ENCODE peak calls at places on chromosomes 12 and 14, in ten cellular contexts. D is stomach, Z is esophagus muscularis mucosa, E is SK-N-SH, U is suprapubic skin, L is transverse colon, K is GM12878, G is sigmoid colon, B is HepG2, Y is K562. M is an unnamed sample.

GRCh38 chr12:6552140-6552551 is 3.7 kb downstream of the IFFO1 start:
- DNase-seq in D (no peak), Z (no peak), E (no peak), U (no peak), L (no peak), K (no peak), G (peak; percentile 88), B (no peak), Y (no peak), M (no peak)

GRCh38 chr14:71240866-71241520 is 333.7 kb downstream of the PCNX1 start:
- DNase-seq in D (no peak), Z (no peak), E (no peak), U (no peak), L (no peak), K (no peak), G (no peak), B (no peak), Y (no peak), M (no peak)

GRCh38 chr12:27164330-27165045 is 79.6 kb upstream of the STK38L start:
- DNase-seq in D (no peak), Z (no peak), E (no peak), U (no peak), L (no peak), K (no peak), G (no peak), B (no peak), Y (no peak), M (no peak)

GRCh38 chr14:65627315-65627714 is 214.8 kb downstream of the FUT8 start:
- DNase-seq in D (no peak), Z (no peak), E (no peak), U (no peak), L (no peak), K (no peak), G (no peak), B (no peak), Y (no peak), M (no peak)

GRCh38 chr12:120101182-120101581 is 15.4 kb downstream of the RAB35 start:
- DNase-seq in D (peak; percentile 46), Z (no peak), E (peak; percentile 80), U (no peak), L (peak; percentile 37), K (no peak), G (no peak), B (no peak), Y (no peak), M (no peak)

GRCh38 chr14:67668559-67668958 is 5.9 kb downstream of the VTI1B start:
- DNase-seq in D (no peak), Z (no peak), E (no peak), U (no peak), L (no peak), K (peak; percentile 44), G (no peak), B (no peak), Y (no peak), M (no peak)

GRCh38 chr14:31320216-31320615 is 100.1 kb downstream of the HEATR5A start:
- DNase-seq in D (no peak), Z (no peak), E (no peak), U (no peak), L (no peak), K (no peak), G (no peak), B (no peak), Y (no peak), M (no peak)

GRCh38 chr12:19574606-19575005 is 135.3 kb downstream of the AEBP2 start:
- DNase-seq in D (no peak), Z (no peak), E (peak; percentile 26), U (no peak), L (no peak), K (no peak), G (no peak), B (peak; percentile 2), Y (no peak), M (no peak)

GRCh38 chr12:113082486-113083148 is 26.1 kb downstream of the DTX1 start:
- DNase-seq in D (no peak), Z (no peak), E (no peak), U (no peak), L (no peak), K (peak; percentile 66), G (no peak), B (no peak), Y (no peak), M (no peak)

GRCh38 chr12:105970885-105971284 is 167.9 kb downstream of the NUAK1 start:
- DNase-seq in D (no peak), Z (no peak), E (no peak), U (no peak), L (no peak), K (no peak), G (no peak), B (no peak), Y (no peak), M (no peak)

GRCh38 chr14:55366271-55366670 is 45.4 kb downstream of the ATG14 start:
- DNase-seq in D (no peak), Z (no peak), E (no peak), U (no peak), L (no peak), K (no peak), G (no peak), B (no peak), Y (no peak), M (no peak)

GRCh38 chr12:88947486-88948043 is 367.3 kb upstream of the KITLG start:
- DNase-seq in D (no peak), Z (no peak), E (no peak), U (no peak), L (no peak), K (no peak), G (no peak), B (no peak), Y (no peak), M (no peak)

GRCh38 chr14:103679351-103679750 is 35.9 kb downstream of the XRCC3 start:
- DNase-seq in D (peak; percentile 40), Z (no peak), E (peak; percentile 74), U (no peak), L (peak; percentile 51), K (peak; percentile 34), G (no peak), B (peak; percentile 6), Y (no peak), M (peak; percentile 90)
- TF ChIP-seq POLR2AphosphoS5 in D (peak; percentile 14), Z (no peak), E (no peak), U (no peak), L (no peak), K (no peak), G (peak; percentile 10), B (no peak), Y (no peak), M (no peak)

GRCh38 chr12:109739747-109740693 is 26.4 kb downstream of the FAM222A start:
- DNase-seq in D (peak; percentile 40), Z (no peak), E (peak; percentile 59), U (no peak), L (no peak), K (no peak), G (peak; percentile 29), B (no peak), Y (peak; percentile 63), M (peak; percentile 11)
- TF ChIP-seq CTCF in D (no peak), Z (no peak), E (peak; percentile 33), U (no peak), L (no peak), K (peak; percentile 22), G (no peak), B (peak; percentile 57), Y (peak; percentile 54), M (no peak)

GRCh38 chr14:59428581-59429012 is 36.6 kb downstream of the GPR135 start:
- DNase-seq in D (no peak), Z (no peak), E (no peak), U (no peak), L (no peak), K (no peak), G (no peak), B (no peak), Y (no peak), M (no peak)

GRCh38 chr14:59427653-59428578 is 37.3 kb downstream of the GPR135 start:
- DNase-seq in D (no peak), Z (no peak), E (no peak), U (no peak), L (no peak), K (no peak), G (peak; percentile 74), B (no peak), Y (no peak), M (peak; percentile 23)

GRCh38 chr14:59425322-59425945 is 39.7 kb downstream of the GPR135 start:
- DNase-seq in D (no peak), Z (no peak), E (no peak), U (no peak), L (no peak), K (no peak), G (peak; percentile 69), B (no peak), Y (no peak), M (no peak)

GRCh38 chr14:59424707-59425106 is 40.5 kb downstream of the GPR135 start:
- DNase-seq in D (no peak), Z (no peak), E (no peak), U (no peak), L (no peak), K (no peak), G (peak; percentile 82), B (no peak), Y (no peak), M (no peak)

DNA sequence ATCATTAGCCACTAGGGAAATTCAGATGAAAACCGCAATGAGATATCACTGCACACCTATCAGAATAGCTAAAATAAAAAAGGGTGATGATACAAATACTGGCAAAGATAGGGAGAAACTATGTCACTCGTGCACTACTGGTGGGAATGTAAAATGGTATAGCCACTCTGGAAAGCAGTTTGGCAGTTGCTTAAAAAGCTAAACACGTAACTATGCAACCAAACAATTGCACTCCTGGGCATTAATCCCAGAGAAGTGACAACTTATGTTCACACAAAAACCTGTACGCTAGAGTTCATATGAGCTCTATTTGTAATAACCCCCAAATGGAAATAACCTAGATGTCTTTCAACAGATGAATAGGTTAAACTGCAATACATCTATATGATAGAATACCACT is 35.4 kb downstream of the GPR135 start:
- DNase-seq in D (no peak), Z (no peak), E (no peak), U (no peak), L (no peak), K (no peak), G (no peak), B (no peak), Y (no peak), M (no peak)
- TF ChIP-seq EP300 in D (no peak), Z (no peak), E (no peak), U (no peak), L (no peak), K (no peak), G (no peak), B (no peak), Y (no peak), M (no peak)

DNA sequence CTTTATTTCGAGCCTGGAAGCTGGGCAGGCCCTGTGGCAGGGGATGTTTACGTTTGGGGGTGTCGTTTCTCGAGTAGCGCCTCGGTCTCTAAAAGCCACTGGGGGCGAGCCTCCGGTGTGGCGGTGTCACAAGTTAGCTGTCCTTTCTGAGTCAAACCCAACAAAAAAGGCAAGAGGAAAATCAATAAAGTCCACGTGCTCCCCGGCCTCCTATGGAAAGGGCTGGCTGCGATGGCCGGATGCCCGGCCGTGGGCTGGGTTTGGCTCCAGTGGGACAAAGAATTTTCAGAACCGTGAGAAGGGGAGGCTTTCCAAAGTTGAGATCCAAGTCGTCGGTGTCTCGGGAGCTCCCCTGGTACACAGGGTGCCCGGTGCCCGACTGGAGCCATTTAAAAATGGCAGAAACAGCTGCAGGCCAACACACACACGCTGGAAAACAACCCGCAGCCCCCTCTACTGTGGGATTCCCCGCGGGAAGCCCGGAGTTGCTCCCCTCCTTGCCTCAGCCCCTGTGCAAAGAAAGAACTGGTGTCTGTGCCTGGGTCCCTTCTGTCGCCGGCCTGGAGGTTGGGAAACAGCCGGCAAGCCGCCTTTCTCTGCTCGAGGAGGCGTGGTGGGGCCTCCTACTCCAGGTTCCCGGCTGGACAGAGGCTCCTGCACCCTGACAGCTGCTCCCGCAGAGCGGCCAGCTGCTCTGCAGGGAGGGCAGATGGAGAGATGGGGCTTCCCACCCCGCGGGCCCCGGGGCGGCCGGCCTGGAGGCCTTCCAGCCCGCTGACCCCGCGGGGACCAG is 1.9 kb downstream of the BCL7A start:
- DNase-seq in D (peak; percentile 70), Z (peak; percentile 92), E (peak; percentile 87), U (peak; percentile 85), L (peak; percentile 60), K (no peak), G (peak; percentile 87), B (peak; percentile 80), Y (peak; percentile 69), M (peak; percentile 93)
- TF ChIP-seq POLR2AphosphoS5 in D (peak; percentile 9), Z (peak; percentile 60), E (no peak), U (no peak), L (no peak), K (no peak), G (peak; percentile 46), B (peak; percentile 34), Y (no peak), M (no peak)